ENCODE peak calls at places on chromosome 5, in ten cellular contexts. F, K, J, Q, C, P, V, S, W and X are unnamed samples.

GRCh38 chr5:180043381-180043780 is 28.2 kb downstream of the RNF130 start:
- DNase-seq in F (no peak), K (no peak), J (no peak), Q (no peak), C (no peak), P (no peak), V (no peak), S (no peak), W (no peak), X (no peak)

GRCh38 chr5:174750720-174751119 is 26.3 kb downstream of the MSX2 start:
- DNase-seq in F (no peak), K (no peak), J (no peak), Q (peak), C (no peak), P (no peak), V (no peak), S (no peak), W (no peak), X (no peak)

GRCh38 chr5:52893105-52893504 is 96.0 kb upstream of the ITGA2 start:
- DNase-seq in F (no peak), K (no peak), J (no peak), Q (no peak), C (no peak), P (peak), V (no peak), S (no peak), W (no peak), X (no peak)

GRCh38 chr5:59038169-59039002 is 455.5 kb downstream of the RAB3C start:
- DNase-seq in F (no peak), K (no peak), J (no peak), Q (no peak), C (no peak), P (no peak), V (no peak), S (no peak), W (no peak), X (no peak)

GRCh38 chr5:83991566-83992224 is 271.0 kb upstream of the HAPLN1 start:
- DNase-seq in F (no peak), K (no peak), J (no peak), Q (no peak), C (no peak), P (no peak), V (no peak), S (no peak), W (no peak), X (no peak)

GRCh38 chr5:132704875-132705274 is 31.1 kb downstream of the IL4 start:
- DNase-seq in F (no peak), K (no peak), J (no peak), Q (peak), C (no peak), P (peak), V (no peak), S (no peak), W (no peak), X (no peak)

GRCh38 chr5:72786676-72787075 is 29.8 kb upstream of the TNPO1 start:
- DNase-seq in F (no peak), K (no peak), J (no peak), Q (no peak), C (no peak), P (peak), V (no peak), S (no peak), W (no peak), X (no peak)

GRCh38 chr5:38190111-38190510 is 68.2 kb upstream of the EGFLAM start:
- DNase-seq in F (no peak), K (no peak), J (no peak), Q (no peak), C (no peak), P (no peak), V (no peak), S (no peak), W (no peak), X (no peak)

GRCh38 chr5:134504629-134505300 is 20.7 kb upstream of the JADE2 start:
- DNase-seq in F (no peak), K (no peak), J (no peak), Q (no peak), C (no peak), P (no peak), V (no peak), S (no peak), W (no peak), X (no peak)

GRCh38 chr5:154038241-154038603 is 488 bp downstream of the FAM114A2 start:
- DNase-seq in F (peak), K (no peak), J (peak), Q (peak), C (peak), P (peak), V (peak), S (peak), W (peak), X (no peak)

GRCh38 chr5:137923856-137924255 is 34.6 kb downstream of the PKD2L2 start:
- DNase-seq in F (no peak), K (no peak), J (no peak), Q (no peak), C (no peak), P (no peak), V (no peak), S (no peak), W (no peak), X (no peak)

GRCh38 chr5:149227168-149227826 is 44.4 kb upstream of the AFAP1L1 start:
- DNase-seq in F (no peak), K (no peak), J (no peak), Q (peak), C (no peak), P (peak), V (no peak), S (no peak), W (no peak), X (no peak)

GRCh38 chr5:18800293-18801025 is 1166.2 kb downstream of the TAF11L14 start:
- DNase-seq in F (no peak), K (no peak), J (no peak), Q (no peak), C (no peak), P (no peak), V (no peak), S (no peak), W (no peak), X (no peak)

GRCh38 chr5:1763548-1763911 is 36.1 kb downstream of the MRPL36 start:
- DNase-seq in F (peak), K (peak), J (peak), Q (peak), C (no peak), P (peak), V (peak), S (peak), W (peak), X (no peak)

GRCh38 chr5:173826921-173827350 is 61.2 kb upstream of the CPEB4 start:
- DNase-seq in F (no peak), K (no peak), J (no peak), Q (no peak), C (no peak), P (no peak), V (no peak), S (no peak), W (no peak), X (no peak)

GRCh38 chr5:18037718-18038117 is 403.5 kb downstream of the TAF11L14 start:
- DNase-seq in F (no peak), K (no peak), J (no peak), Q (no peak), C (no peak), P (no peak), V (no peak), S (no peak), W (no peak), X (no peak)

GRCh38 chr5:27315541-27316282 is 277.3 kb upstream of the CDH9 start:
- DNase-seq in F (no peak), K (no peak), J (no peak), Q (peak), C (no peak), P (peak), V (peak), S (no peak), W (no peak), X (no peak)

GRCh38 chr5:69048233-69048632 is 45.6 kb upstream of the SLC30A5 start:
- DNase-seq in F (no peak), K (no peak), J (no peak), Q (no peak), C (no peak), P (peak), V (peak), S (no peak), W (no peak), X (no peak)